ENCODE peak calls at places on chromosomes 16 and 17, in four cellular contexts. U, F, R and C are unnamed samples.
A peak's percentile ranks its signal among the peaks of the same experiment; 100 is the strongest.

GRCh38 chr16:57061084-57061905 is 31.1 kb upstream of the CPNE2 start:
- DNase-seq in U (no peak), F (peak; percentile 19), R (peak; percentile 54), C (peak; percentile 50)

GRCh38 chr17:82238562-82239201 is 9.8 kb downstream of the SLC16A3 start:
- DNase-seq in U (no peak), F (peak; percentile 66), R (peak; percentile 85), C (no peak)

GRCh38 chr17:68290268-68290954 is 516 bp downstream of the SLC16A6 start:
- DNase-seq in U (no peak), F (no peak), R (peak; percentile 56), C (peak; percentile 36)

GRCh38 chr17:64622931-64623654 is 39.0 kb downstream of the SMURF2 start:
- DNase-seq in U (no peak), F (peak; percentile 91), R (peak; percentile 79), C (peak; percentile 91)

GRCh38 chr17:49434821-49435581 is 20.3 kb upstream of the PHB1 start:
- DNase-seq in U (peak; percentile 69), F (peak; percentile 41), R (peak; percentile 60), C (peak; percentile 66)

GRCh38 chr16:57531635-57532220 is 4.6 kb downstream of the CCDC102A start:
- DNase-seq in U (no peak), F (no peak), R (no peak), C (no peak)

GRCh38 chr17:82599674-82600661 is 48.3 kb downstream of the WDR45B start:
- DNase-seq in U (no peak), F (no peak), R (no peak), C (no peak)

GRCh38 chr16:10191096-10191495 is 8.9 kb upstream of the GRIN2A start:
- DNase-seq in U (no peak), F (no peak), R (no peak), C (no peak)

GRCh38 chr17:7440113-7440822 is 956 bp downstream of the FGF11 start:
- DNase-seq in U (peak; percentile 58), F (no peak), R (no peak), C (peak; percentile 32)

GRCh38 chr17:61250335-61250890 is 149.2 kb upstream of the TBX2 start:
- DNase-seq in U (no peak), F (peak; percentile 85), R (peak; percentile 13), C (peak; percentile 87)

GRCh38 chr17:1561420-1562177 is 993 bp downstream of the PITPNA start:
- DNase-seq in U (no peak), F (no peak), R (peak; percentile 55), C (peak; percentile 44)

GRCh38 chr16:14501331-14502255 is 128.5 kb downstream of the PARN start:
- DNase-seq in U (no peak), F (peak; percentile 94), R (peak; percentile 73), C (peak; percentile 87)

GRCh38 chr16:27436065-27436464 is 34.1 kb downstream of the IL21R start:
- DNase-seq in U (no peak), F (no peak), R (no peak), C (no peak)

GRCh38 chr16:72794986-72795385 is 252.9 kb downstream of the ZFHX3 start:
- DNase-seq in U (no peak), F (no peak), R (no peak), C (no peak)

GRCh38 chr17:16915752-16916556 is 56.0 kb downstream of the TNFRSF13B start:
- DNase-seq in U (no peak), F (peak; percentile 16), R (peak; percentile 64), C (peak; percentile 41)

GRCh38 chr16:47713225-47713595 is 252.1 kb downstream of the PHKB start:
- DNase-seq in U (no peak), F (peak; percentile 95), R (peak; percentile 92), C (peak; percentile 82)

GRCh38 chr17:49471089-49471683 is 23.9 kb upstream of the NGFR start:
- DNase-seq in U (no peak), F (no peak), R (peak; percentile 47), C (peak; percentile 35)

GRCh38 chr17:20961551-20961950 is 81.3 kb downstream of the USP22 start:
- DNase-seq in U (no peak), F (no peak), R (peak; percentile 94), C (peak; percentile 37)

GRCh38 chr17:31251075-31251474 is 46.0 kb downstream of the OMG start:
- DNase-seq in U (no peak), F (no peak), R (no peak), C (no peak)

GRCh38 chr17:17884281-17885028 is 47.7 kb upstream of the SREBF1 start:
- DNase-seq in U (no peak), F (no peak), R (no peak), C (no peak)

GRCh38 chr17:49746791-49747490 is 17.0 kb downstream of the FAM117A start:
- DNase-seq in U (no peak), F (no peak), R (no peak), C (no peak)

GRCh38 chr17:7884581-7885356 is 3.8 kb upstream of the CHD3 start:
- DNase-seq in U (no peak), F (no peak), R (peak; percentile 17), C (peak; percentile 8)

GRCh38 chr16:53061701-53062159 is 6.9 kb downstream of the CHD9 start:
- DNase-seq in U (no peak), F (no peak), R (no peak), C (no peak)

DNA sequence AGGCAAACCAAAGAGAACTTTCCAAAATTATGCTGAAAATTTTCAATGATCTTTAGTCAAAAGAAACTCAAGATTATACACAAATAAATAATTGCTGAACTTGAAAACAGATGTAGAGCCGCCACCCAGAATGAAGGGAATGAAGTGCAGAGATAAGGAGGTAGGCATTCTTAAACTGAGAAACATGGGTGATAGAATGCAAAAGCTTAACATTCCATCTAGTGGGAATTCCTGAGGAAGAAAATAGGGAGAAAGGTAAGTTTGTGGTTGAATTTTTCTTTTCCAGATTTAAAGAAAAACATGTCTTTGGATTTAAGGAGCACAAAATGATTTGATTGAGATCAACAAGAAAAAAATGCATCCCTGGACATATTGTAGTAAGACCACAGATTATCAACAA is 108.3 kb downstream of the ELAC2 start:
- DNase-seq in U (no peak), F (no peak), R (peak; percentile 78), C (no peak)
- H2AK5ac ChIP-seq in U (no peak overlapping the region), F (no peak overlapping the region), R (no peak overlapping the region), C (no peak overlapping the region)

GRCh38 chr17:43104665-43105064 is 20.5 kb downstream of the BRCA1 start:
- DNase-seq in U (no peak), F (no peak), R (no peak), C (no peak)

GRCh38 chr17:43106552-43106951 is 18.6 kb downstream of the BRCA1 start:
- DNase-seq in U (no peak), F (no peak), R (no peak), C (no peak)

GRCh38 chr17:43105146-43105545 is 20.0 kb downstream of the BRCA1 start:
- DNase-seq in U (no peak), F (no peak), R (no peak), C (no peak)
- H2AK5ac ChIP-seq in U (no peak overlapping the region), F (no peak overlapping the region), R (no peak overlapping the region), C (no peak overlapping the region)

GRCh38 chr16:15947983-15948509 is 1.4 kb upstream of the ABCC1 start:
- DNase-seq in U (no peak), F (no peak), R (no peak), C (no peak)

GRCh38 chr16:15950869-15951268 is 1.5 kb downstream of the ABCC1 start:
- DNase-seq in U (no peak), F (no peak), R (no peak), C (no peak)

GRCh38 chr16:15950167-15950854 is 895 bp downstream of the ABCC1 start:
- DNase-seq in U (no peak), F (peak; percentile 44), R (peak; percentile 38), C (peak; percentile 60)

GRCh38 chr16:15948532-15949209 is 745 bp upstream of the ABCC1 start:
- DNase-seq in U (no peak), F (no peak), R (no peak), C (no peak)

GRCh38 chr16:15949210-15950166 is at the start of gene ABCC1:
- DNase-seq in U (peak; percentile 48), F (no peak), R (peak; percentile 59), C (peak; percentile 41)
- H2AK5ac ChIP-seq in U (peak within 1 kb of the TSS; percentile 18), F (peak within 1 kb of the TSS; percentile 93), R (peak within 1 kb of the TSS; percentile 19), C (peak within 1 kb of the TSS; percentile 2)

DNA sequence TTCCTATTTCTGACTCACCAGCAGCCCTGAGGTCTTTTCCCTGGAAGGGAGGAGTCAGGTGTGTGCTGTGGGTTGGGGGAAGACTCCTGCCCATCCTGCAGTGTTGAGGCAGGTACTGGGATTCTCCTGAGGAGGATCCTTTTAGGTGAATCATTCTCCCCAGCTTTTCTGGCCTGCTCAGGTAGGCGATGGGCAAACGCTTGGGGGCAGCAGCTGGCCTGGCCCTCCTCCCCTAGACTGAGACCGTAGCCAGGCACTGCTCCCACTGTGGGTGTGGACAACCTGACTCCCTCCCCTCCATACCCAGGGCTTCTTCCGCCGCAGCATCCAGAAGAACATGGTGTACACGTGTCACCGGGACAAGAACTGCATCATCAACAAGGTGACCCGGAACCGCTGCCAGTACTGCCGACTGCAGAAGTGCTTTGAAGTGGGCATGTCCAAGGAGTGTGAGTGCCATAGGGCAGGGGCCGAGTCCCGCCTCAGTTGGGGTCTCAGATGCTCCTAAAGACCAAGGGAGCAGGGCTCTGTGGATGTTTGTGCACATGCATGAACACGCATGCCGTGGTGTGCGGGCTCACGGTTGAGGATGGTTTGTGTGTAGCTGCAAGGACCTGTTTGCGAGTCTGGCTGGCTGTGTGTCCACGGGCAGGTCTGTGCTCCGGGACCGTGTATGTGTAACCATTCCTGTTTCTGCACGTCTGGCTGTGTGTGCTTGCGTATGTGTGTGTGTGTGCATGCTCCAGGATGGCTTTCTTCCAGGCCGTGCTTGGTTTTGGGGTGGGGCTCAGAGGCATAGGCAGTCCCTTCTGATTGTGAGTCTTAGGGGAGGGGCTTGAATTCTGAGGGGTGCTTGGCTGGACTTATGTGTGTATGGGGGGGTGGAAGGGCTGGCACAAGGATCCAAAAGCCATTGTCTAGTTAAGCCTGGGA is 14.8 kb downstream of the GJD3 start:
- DNase-seq in U (no peak), F (peak; percentile 38), R (peak; percentile 53), C (no peak)
- H2AK5ac ChIP-seq in U (peak overlapping the region; percentile 81), F (peak overlapping the region; percentile 40), R (no peak overlapping the region), C (no peak overlapping the region)

GRCh38 chr17:161481-161880 is 20.0 kb downstream of the DOC2B start:
- DNase-seq in U (no peak), F (no peak), R (no peak), C (no peak)

GRCh38 chr17:157901-158300 is 20.5 kb downstream of the SCGB1C2 start:
- DNase-seq in U (no peak), F (no peak), R (no peak), C (no peak)

GRCh38 chr17:158379-158778 is 21.0 kb downstream of the SCGB1C2 start:
- DNase-seq in U (no peak), F (no peak), R (no peak), C (no peak)

GRCh38 chr17:160336-160735 is 21.1 kb downstream of the DOC2B start:
- DNase-seq in U (no peak), F (no peak), R (no peak), C (no peak)

DNA sequence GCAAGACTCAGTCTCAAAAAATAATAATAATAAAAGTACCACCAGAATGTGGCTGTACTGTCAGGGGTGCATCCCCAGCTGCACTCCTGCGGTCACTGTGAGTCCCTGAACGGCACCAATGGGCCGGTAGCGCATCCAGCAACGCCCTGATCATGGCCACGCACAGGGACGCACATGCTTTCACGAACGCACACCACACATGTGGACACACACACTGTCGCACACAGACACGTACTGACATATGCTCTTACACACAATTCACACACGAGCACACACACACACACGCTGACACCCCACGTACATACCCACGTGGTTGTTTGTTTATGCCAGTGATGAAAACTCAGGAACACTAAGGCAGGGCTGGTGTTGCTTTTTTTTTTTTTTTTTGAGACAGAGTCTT is 21.8 kb downstream of the DOC2B start:
- DNase-seq in U (no peak), F (no peak), R (no peak), C (no peak)
- H2AK5ac ChIP-seq in U (no peak overlapping the region), F (no peak overlapping the region), R (no peak overlapping the region), C (no peak overlapping the region)

GRCh38 chr17:40134184-40134583 is 6.2 kb upstream of the CASC3 start:
- DNase-seq in U (no peak), F (no peak), R (no peak), C (no peak)

GRCh38 chr17:40145476-40145875 is 5.1 kb downstream of the CASC3 start:
- DNase-seq in U (no peak), F (no peak), R (no peak), C (no peak)

GRCh38 chr17:40139566-40140058 is 725 bp upstream of the CASC3 start:
- DNase-seq in U (no peak), F (no peak), R (no peak), C (no peak)
- H2AK5ac ChIP-seq in U (no peak overlapping the region), F (peak overlapping the region; percentile 77), R (peak overlapping the region; percentile 72), C (peak overlapping the region; percentile 91)